ENCODE peak calls at places on chromosome 3, in eight cellular contexts. One of them, this sample, is unnamed.

GRCh38 chr3:48990636-48991421 is 788 bp downstream of the P4HTM start:
- DNase-seq in A549: no peak
- DNase-seq in CD8-positive, alpha-beta memory T cell: peak
- DNase-seq in left kidney: peak
- DNase-seq in stimulated activated CD4-positive, alpha-beta T cell treated with anti-CD3 and anti-CD28 coated beads, Interleukin-2, amount 100 ng/mL, for 48 hours: no peak
- DNase-seq in foreskin melanocyte: no peak
- DNase-seq in NCI-H460: no peak
- DNase-seq in stromal cell of bone marrow: no peak
- DNase-seq in this sample: no peak

GRCh38 chr3:58952128-58952917 is 97.5 kb downstream of the CFAP20DC start:
- DNase-seq in A549: no peak
- DNase-seq in CD8-positive, alpha-beta memory T cell: no peak
- DNase-seq in left kidney: no peak
- DNase-seq in stimulated activated CD4-positive, alpha-beta T cell treated with anti-CD3 and anti-CD28 coated beads, Interleukin-2, amount 100 ng/mL, for 48 hours: no peak
- DNase-seq in foreskin melanocyte: no peak
- DNase-seq in NCI-H460: no peak
- DNase-seq in stromal cell of bone marrow: peak
- DNase-seq in this sample: no peak

GRCh38 chr3:22175899-22176298 is 424.9 kb upstream of the ZNF385D start:
- DNase-seq in A549: no peak
- DNase-seq in CD8-positive, alpha-beta memory T cell: no peak
- DNase-seq in left kidney: no peak
- DNase-seq in stimulated activated CD4-positive, alpha-beta T cell treated with anti-CD3 and anti-CD28 coated beads, Interleukin-2, amount 100 ng/mL, for 48 hours: no peak
- DNase-seq in foreskin melanocyte: no peak
- DNase-seq in NCI-H460: no peak
- DNase-seq in stromal cell of bone marrow: peak
- DNase-seq in this sample: no peak

GRCh38 chr3:122057676-122058075 is 2.5 kb downstream of the CD86 start:
- DNase-seq in A549: no peak
- DNase-seq in CD8-positive, alpha-beta memory T cell: no peak
- DNase-seq in left kidney: no peak
- DNase-seq in stimulated activated CD4-positive, alpha-beta T cell treated with anti-CD3 and anti-CD28 coated beads, Interleukin-2, amount 100 ng/mL, for 48 hours: no peak
- DNase-seq in foreskin melanocyte: no peak
- DNase-seq in NCI-H460: no peak
- DNase-seq in stromal cell of bone marrow: no peak
- DNase-seq in this sample: no peak

GRCh38 chr3:100602506-100603444 is 6.6 kb upstream of the ADGRG7 start:
- DNase-seq in A549: peak
- DNase-seq in CD8-positive, alpha-beta memory T cell: no peak
- DNase-seq in left kidney: no peak
- DNase-seq in stimulated activated CD4-positive, alpha-beta T cell treated with anti-CD3 and anti-CD28 coated beads, Interleukin-2, amount 100 ng/mL, for 48 hours: no peak
- DNase-seq in foreskin melanocyte: no peak
- DNase-seq in NCI-H460: peak
- DNase-seq in stromal cell of bone marrow: peak
- DNase-seq in this sample: no peak

GRCh38 chr3:45320986-45321385 is 67.4 kb upstream of the LARS2 start:
- DNase-seq in A549: no peak
- DNase-seq in CD8-positive, alpha-beta memory T cell: no peak
- DNase-seq in left kidney: no peak
- DNase-seq in stimulated activated CD4-positive, alpha-beta T cell treated with anti-CD3 and anti-CD28 coated beads, Interleukin-2, amount 100 ng/mL, for 48 hours: no peak
- DNase-seq in foreskin melanocyte: no peak
- DNase-seq in NCI-H460: no peak
- DNase-seq in stromal cell of bone marrow: no peak
- DNase-seq in this sample: no peak

GRCh38 chr3:57354768-57355167 is 62.3 kb upstream of the ASB14 start:
- DNase-seq in A549: no peak
- DNase-seq in CD8-positive, alpha-beta memory T cell: no peak
- DNase-seq in left kidney: no peak
- DNase-seq in stimulated activated CD4-positive, alpha-beta T cell treated with anti-CD3 and anti-CD28 coated beads, Interleukin-2, amount 100 ng/mL, for 48 hours: no peak
- DNase-seq in foreskin melanocyte: no peak
- DNase-seq in NCI-H460: no peak
- DNase-seq in stromal cell of bone marrow: no peak
- DNase-seq in this sample: no peak

GRCh38 chr3:189967254-189967865 is 153.3 kb downstream of the P3H2 start:
- DNase-seq in A549: peak
- DNase-seq in CD8-positive, alpha-beta memory T cell: peak
- DNase-seq in left kidney: peak
- DNase-seq in stimulated activated CD4-positive, alpha-beta T cell treated with anti-CD3 and anti-CD28 coated beads, Interleukin-2, amount 100 ng/mL, for 48 hours: peak
- DNase-seq in foreskin melanocyte: peak
- DNase-seq in NCI-H460: peak
- DNase-seq in stromal cell of bone marrow: peak
- DNase-seq in this sample: no peak

GRCh38 chr3:56909349-56909748 is 107.6 kb upstream of the ARHGEF3 start:
- DNase-seq in A549: no peak
- DNase-seq in CD8-positive, alpha-beta memory T cell: no peak
- DNase-seq in left kidney: no peak
- DNase-seq in stimulated activated CD4-positive, alpha-beta T cell treated with anti-CD3 and anti-CD28 coated beads, Interleukin-2, amount 100 ng/mL, for 48 hours: no peak
- DNase-seq in foreskin melanocyte: no peak
- DNase-seq in NCI-H460: no peak
- DNase-seq in stromal cell of bone marrow: no peak
- DNase-seq in this sample: no peak

GRCh38 chr3:178189854-178190253 is 346.4 kb upstream of the KCNMB2 start:
- DNase-seq in A549: no peak
- DNase-seq in CD8-positive, alpha-beta memory T cell: no peak
- DNase-seq in left kidney: no peak
- DNase-seq in stimulated activated CD4-positive, alpha-beta T cell treated with anti-CD3 and anti-CD28 coated beads, Interleukin-2, amount 100 ng/mL, for 48 hours: no peak
- DNase-seq in foreskin melanocyte: no peak
- DNase-seq in NCI-H460: no peak
- DNase-seq in stromal cell of bone marrow: no peak
- DNase-seq in this sample: no peak

GRCh38 chr3:64612082-64612860 is 75.5 kb downstream of the ADAMTS9 start:
- DNase-seq in A549: no peak
- DNase-seq in CD8-positive, alpha-beta memory T cell: no peak
- DNase-seq in left kidney: peak
- DNase-seq in stimulated activated CD4-positive, alpha-beta T cell treated with anti-CD3 and anti-CD28 coated beads, Interleukin-2, amount 100 ng/mL, for 48 hours: no peak
- DNase-seq in foreskin melanocyte: no peak
- DNase-seq in NCI-H460: no peak
- DNase-seq in stromal cell of bone marrow: peak
- DNase-seq in this sample: no peak

GRCh38 chr3:139353920-139354556 is 10.2 kb downstream of the MRPS22 start:
- DNase-seq in A549: peak
- DNase-seq in CD8-positive, alpha-beta memory T cell: no peak
- DNase-seq in left kidney: peak
- DNase-seq in stimulated activated CD4-positive, alpha-beta T cell treated with anti-CD3 and anti-CD28 coated beads, Interleukin-2, amount 100 ng/mL, for 48 hours: no peak
- DNase-seq in foreskin melanocyte: peak
- DNase-seq in NCI-H460: peak
- DNase-seq in stromal cell of bone marrow: peak
- DNase-seq in this sample: peak

GRCh38 chr3:60636846-60637245 is 614.4 kb downstream of the FHIT start:
- DNase-seq in A549: no peak
- DNase-seq in CD8-positive, alpha-beta memory T cell: no peak
- DNase-seq in left kidney: peak
- DNase-seq in stimulated activated CD4-positive, alpha-beta T cell treated with anti-CD3 and anti-CD28 coated beads, Interleukin-2, amount 100 ng/mL, for 48 hours: no peak
- DNase-seq in foreskin melanocyte: no peak
- DNase-seq in NCI-H460: no peak
- DNase-seq in stromal cell of bone marrow: no peak
- DNase-seq in this sample: no peak

GRCh38 chr3:183551930-183552329 is 3.6 kb downstream of the KLHL6 start:
- DNase-seq in A549: no peak
- DNase-seq in CD8-positive, alpha-beta memory T cell: no peak
- DNase-seq in left kidney: no peak
- DNase-seq in stimulated activated CD4-positive, alpha-beta T cell treated with anti-CD3 and anti-CD28 coated beads, Interleukin-2, amount 100 ng/mL, for 48 hours: no peak
- DNase-seq in foreskin melanocyte: no peak
- DNase-seq in NCI-H460: no peak
- DNase-seq in stromal cell of bone marrow: no peak
- DNase-seq in this sample: no peak